ENCODE peak calls at places on chromosomes 7 and 10, in four cellular contexts. E, L, R and M are unnamed samples.

GRCh38 chr10:78205457-78205856 is 171.8 kb downstream of the RPS24 start:
- DNase-seq in E (no peak), L (no peak), R (no peak), M (no peak)

GRCh38 chr10:58177362-58177947 is 90.2 kb downstream of the IPMK start:
- DNase-seq in E (peak; percentile 15), L (peak; percentile 39), R (peak; percentile 20), M (no peak)

GRCh38 chr7:2502647-2502966 is 17.0 kb upstream of the LFNG start:
- DNase-seq in E (no peak), L (no peak), R (no peak), M (no peak)

GRCh38 chr10:95332666-95333249 is 42.0 kb upstream of the PDLIM1 start:
- DNase-seq in E (no peak), L (no peak), R (no peak), M (no peak)

GRCh38 chr7:159112136-159113011 is 32.3 kb downstream of the VIPR2 start:
- DNase-seq in E (no peak), L (no peak), R (no peak), M (no peak)

GRCh38 chr7:21526007-21526406 is 16.8 kb upstream of the DNAH11 start:
- DNase-seq in E (peak; percentile 5), L (peak; percentile 16), R (no peak), M (no peak)

GRCh38 chr10:63262674-63263073 is 129.5 kb downstream of the NRBF2 start:
- DNase-seq in E (no peak), L (no peak), R (no peak), M (no peak)

GRCh38 chr10:125257521-125258105 is 97.2 kb upstream of the CTBP2 start:
- DNase-seq in E (no peak), L (no peak), R (no peak), M (peak; percentile 33)

GRCh38 chr7:106153891-106154449 is 41.9 kb upstream of the SYPL1 start:
- DNase-seq in E (peak; percentile 54), L (peak; percentile 75), R (peak; percentile 85), M (peak; percentile 89)

GRCh38 chr10:120067427-120067826 is 174.9 kb downstream of the SEC23IP start:
- DNase-seq in E (no peak), L (no peak), R (no peak), M (no peak)

GRCh38 chr10:33559105-33559504 is 224.6 kb upstream of the NRP1 start:
- DNase-seq in E (no peak), L (peak; percentile 5), R (no peak), M (no peak)

GRCh38 chr10:48232717-48233447 is 41.6 kb downstream of the FRMPD2 start:
- DNase-seq in E (no peak), L (no peak), R (no peak), M (no peak)

GRCh38 chr7:47819054-47819920 is 129.0 kb downstream of the PKD1L1 start:
- DNase-seq in E (peak; percentile 70), L (peak; percentile 82), R (peak; percentile 54), M (no peak)

GRCh38 chr7:140003913-140004382 is 58.8 kb downstream of the PARP12 start:
- DNase-seq in E (peak; percentile 43), L (peak; percentile 63), R (peak; percentile 84), M (peak; percentile 64)

GRCh38 chr7:105854516-105854915 is 21.9 kb downstream of the ATXN7L1 start:
- DNase-seq in E (no peak), L (no peak), R (no peak), M (no peak)

GRCh38 chr7:93890041-93890463 is 501 bp downstream of the TFPI2 start:
- DNase-seq in E (no peak), L (peak; percentile 79), R (no peak), M (peak; percentile 25)

DNA sequence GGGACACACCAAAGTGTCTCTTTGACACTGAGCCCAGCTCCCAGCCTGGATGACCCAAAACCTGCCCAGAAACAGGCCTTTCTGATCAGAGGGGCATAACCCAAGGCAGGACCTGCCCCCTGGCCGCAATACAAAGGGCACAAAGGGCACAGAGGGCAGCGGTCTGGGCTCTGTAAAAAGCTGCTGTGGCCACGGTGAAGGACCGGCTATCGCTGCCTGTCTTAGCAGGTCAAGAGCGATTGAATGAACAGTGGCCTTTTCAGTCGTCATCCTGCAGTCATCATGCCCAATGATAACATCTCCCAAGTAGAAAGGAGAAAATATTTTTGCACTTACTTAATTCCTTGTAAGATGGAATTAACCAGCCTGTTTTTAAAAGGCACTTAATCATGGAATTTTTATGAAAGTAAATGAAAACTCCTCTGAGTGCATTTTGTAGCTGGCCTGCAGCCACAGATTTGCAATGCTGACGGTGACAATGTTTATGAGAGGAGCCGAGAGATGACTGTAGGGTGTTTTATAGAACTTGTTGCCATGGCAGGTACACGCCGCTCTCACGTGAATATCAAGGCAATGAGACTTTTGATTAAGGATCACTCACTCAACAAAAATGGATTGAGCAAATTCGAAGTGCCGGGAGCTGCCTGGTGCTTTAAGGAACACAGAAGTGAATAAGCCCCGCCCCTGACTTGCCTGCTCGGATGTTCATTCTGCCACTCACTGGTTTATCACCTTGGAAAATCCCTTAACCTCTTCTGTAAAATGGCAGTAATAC is 47.3 kb upstream of the BHLHA15 start:
- DNase-seq in E (no peak), L (no peak), R (no peak), M (no peak)
- TF ChIP-seq PHF8 in E (no peak), L (no peak), R (no peak), M (no peak)

DNA sequence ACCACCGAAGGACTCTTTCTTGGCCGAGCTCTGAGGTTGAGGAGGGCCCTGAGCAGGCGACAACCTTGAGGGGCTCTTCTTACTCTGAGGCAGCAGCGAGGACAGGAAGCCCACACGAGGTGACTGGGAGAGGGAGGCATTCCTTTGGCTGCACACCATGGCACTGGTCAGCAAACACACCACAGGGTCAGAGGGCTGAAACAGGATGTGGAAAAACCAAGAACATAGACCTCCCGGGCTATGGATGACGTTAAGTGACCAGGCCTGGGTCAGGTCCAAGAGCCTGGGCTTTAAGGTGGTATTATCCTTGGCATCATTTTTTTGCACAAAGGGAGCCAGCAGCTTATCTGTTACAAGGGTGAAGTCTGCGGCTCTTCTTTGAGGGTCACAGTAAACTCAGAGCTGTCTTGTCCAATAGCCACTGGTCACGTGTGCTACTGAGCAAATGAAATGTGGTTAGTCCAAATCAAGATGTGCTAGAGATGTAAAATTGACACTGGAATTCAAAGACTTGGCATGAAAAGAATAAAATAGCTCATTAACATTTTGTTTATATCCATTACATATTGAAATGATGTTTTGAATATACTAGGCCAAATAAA is 7.0 kb downstream of the WDR91 start:
- DNase-seq in E (no peak), L (no peak), R (no peak), M (no peak)
- TF ChIP-seq PHF8 in E (no peak), L (no peak), R (no peak), M (no peak)

GRCh38 chr7:91088156-91088555 is 176.1 kb upstream of the FZD1 start:
- DNase-seq in E (no peak), L (no peak), R (no peak), M (no peak)
- TF ChIP-seq PHF8 in E (no peak), L (no peak), R (no peak), M (no peak)

GRCh38 chr10:81838950-81839349 is 36.0 kb upstream of the NRG3 start:
- DNase-seq in E (no peak), L (no peak), R (no peak), M (no peak)
- TF ChIP-seq PHF8 in E (no peak), L (no peak), R (no peak), M (no peak)